ENCODE peak calls at places on chromosomes 11 and 22, in four cellular contexts. A, Z, H and V are unnamed samples. For H3K4me1, the result is how much of the 10 kb centered on the place peaks cover.

GRCh38 chr11:36452231-36452630 is 57.8 kb downstream of the TRAF6 start:
- DNase-seq in A (peak), Z (no peak), H (no peak), V (no peak)

GRCh38 chr11:24755260-24755839 is 258.5 kb downstream of the LUZP2 start:
- DNase-seq in A (no peak), Z (no peak), H (no peak), V (no peak)

GRCh38 chr11:92540113-92540512 is 315.5 kb downstream of the FAT3 start:
- DNase-seq in A (no peak), Z (no peak), H (no peak), V (no peak)

GRCh38 chr22:48591286-48592065 is 1236.2 kb downstream of the BRD1 start:
- DNase-seq in A (no peak), Z (no peak), H (no peak), V (no peak)

GRCh38 chr11:3905080-3905953 is 49.9 kb downstream of the STIM1 start:
- DNase-seq in A (peak), Z (no peak), H (peak), V (peak)

GRCh38 chr11:120217941-120218694 is 7.3 kb downstream of the OAF start:
- DNase-seq in A (no peak), Z (no peak), H (no peak), V (no peak)

GRCh38 chr11:971731-972365 is 46.2 kb downstream of the AP2A2 start:
- DNase-seq in A (no peak), Z (no peak), H (no peak), V (no peak)

GRCh38 chr11:7654094-7654742 is 19.1 kb downstream of the CYB5R2 start:
- DNase-seq in A (no peak), Z (no peak), H (no peak), V (no peak)

GRCh38 chr22:20173720-20174119 is 22.9 kb upstream of the CCDC188 start:
- DNase-seq in A (no peak), Z (no peak), H (no peak), V (no peak)

GRCh38 chr22:45552580-45553332 is 50.1 kb downstream of the FBLN1 start:
- DNase-seq in A (peak), Z (peak), H (peak), V (no peak)

GRCh38 chr22:33793464-33793863 is 126.8 kb downstream of the LARGE1 start:
- DNase-seq in A (no peak), Z (no peak), H (no peak), V (no peak)

GRCh38 chr11:123434911-123435310 is 4.8 kb downstream of the GRAMD1B start:
- DNase-seq in A (no peak), Z (no peak), H (no peak), V (no peak)

GRCh38 chr11:7263842-7264241 is 12.1 kb downstream of the SYT9 start:
- DNase-seq in A (no peak), Z (no peak), H (no peak), V (no peak)

GRCh38 chr11:67384851-67385366 is 6.9 kb upstream of the RAD9A start:
- DNase-seq in A (peak), Z (no peak), H (no peak), V (no peak)

GRCh38 chr22:20014526-20015186 is 2.0 kb downstream of the ARVCF start:
- DNase-seq in A (no peak), Z (no peak), H (no peak), V (no peak)

GRCh38 chr11:33344611-33345010 is 87.4 kb downstream of the HIPK3 start:
- DNase-seq in A (peak), Z (no peak), H (no peak), V (no peak)

GRCh38 chr11:83007909-83008580 is 63.7 kb downstream of the RAB30 start:
- DNase-seq in A (no peak), Z (no peak), H (peak), V (peak)

GRCh38 chr22:50248192-50249084 is 2.6 kb downstream of the HDAC10 start:
- DNase-seq in A (no peak), Z (no peak), H (no peak), V (no peak)
- H3K4me1 ChIP-seq in A (under half), Z (under half), H (half or more), V (under half)

GRCh38 chr22:39381930-39382329 is 17.6 kb upstream of the TAB1 start:
- DNase-seq in A (no peak), Z (no peak), H (no peak), V (no peak)

GRCh38 chr22:39388261-39389011 is 11.1 kb upstream of the TAB1 start:
- DNase-seq in A (peak), Z (peak), H (peak), V (no peak)

GRCh38 chr22:39382410-39382809 is 17.2 kb upstream of the TAB1 start:
- DNase-seq in A (no peak), Z (no peak), H (no peak), V (no peak)

GRCh38 chr22:39383841-39384625 is 15.5 kb upstream of the TAB1 start:
- DNase-seq in A (no peak), Z (no peak), H (no peak), V (no peak)

GRCh38 chr22:39384750-39385480 is 14.7 kb upstream of the TAB1 start:
- DNase-seq in A (peak), Z (peak), H (no peak), V (no peak)
- TF ChIP-seq CTCF in A (peak), Z (peak), H (no peak), V (no peak)

GRCh38 chr11:87265915-87266314 is 228.2 kb downstream of the TMEM135 start:
- DNase-seq in A (peak), Z (no peak), H (no peak), V (no peak)
- H3K4me1 ChIP-seq in A (under half), Z (under half), H (under half), V (under half)

GRCh38 chr22:30612789-30613188 is 5.8 kb downstream of the TCN2 start:
- DNase-seq in A (no peak), Z (no peak), H (no peak), V (no peak)
- TF ChIP-seq CTCF in A (no peak), Z (peak), H (no peak), V (no peak)

GRCh38 chr11:60854847-60855725 is 664 bp downstream of the PTGDR2 start:
- DNase-seq in A (no peak), Z (no peak), H (peak), V (no peak)
- H3K4me1 ChIP-seq in A (under half), Z (under half), H (under half), V (under half)